ENCODE peak calls at places on chromosomes 7 and 10, in ten cellular contexts. B is fibroblast of lung, Z is gastrocnemius medialis, U is epithelial cell of esophagus, C is IMR-90, L is GM23338, M is WERI-Rb-1, Q is HL-60, R is cardiac muscle cell, W is ascending aorta. O is an unnamed sample.

GRCh38 chr7:143284591-143285453 is at the start of gene TMEM139:
- DNase-seq in C (no peak), L (peak), B (no peak), Z (no peak), U (peak), R (peak), M (no peak), Q (no peak), W (no peak), O (no peak)

GRCh38 chr7:668139-668871 is 58.2 kb upstream of the DNAAF5 start:
- DNase-seq in B (peak), Z (no peak), Q (no peak), R (no peak), W (no peak), U (no peak), M (no peak), L (no peak), C (peak), O (peak)

GRCh38 chr7:75639071-75639892 is 99.5 kb downstream of the HIP1 start:
- DNase-seq in B (peak), W (no peak), Z (no peak), Q (no peak), R (peak), M (peak), L (peak), U (peak), C (peak), O (peak)

GRCh38 chr10:60140681-60141632 is 234.6 kb upstream of the CCDC6 start:
- DNase-seq in R (peak), M (no peak), W (no peak), L (peak), Q (no peak), Z (peak), B (peak), C (peak), U (peak), O (peak)

GRCh38 chr10:130040817-130041330 is 69.8 kb downstream of the C10orf143 start:
- DNase-seq in C (no peak), B (no peak), Q (no peak), M (no peak), R (no peak), L (no peak), U (no peak), W (no peak), Z (no peak), O (no peak)

GRCh38 chr7:1567893-1568292 is 1.9 kb downstream of the PSMG3 start:
- DNase-seq in U (peak), W (no peak), M (no peak), B (peak), Z (peak), C (peak), L (no peak), R (no peak), Q (no peak), O (no peak)

GRCh38 chr7:20862554-20862953 is 75.9 kb upstream of the SP8 start:
- DNase-seq in R (no peak), Z (no peak), U (no peak), W (no peak), B (no peak), Q (no peak), L (no peak), C (no peak), M (no peak), O (no peak)

GRCh38 chr10:18254086-18254485 is 113.9 kb downstream of the CACNB2 start:
- DNase-seq in U (no peak), C (peak), L (no peak), M (no peak), Z (no peak), Q (no peak), B (peak), W (no peak), R (no peak), O (no peak)

GRCh38 chr10:97612386-97612785 is 20.9 kb downstream of the MORN4 start:
- DNase-seq in M (peak), W (no peak), L (peak), Z (no peak), B (peak), U (peak), C (peak), Q (peak), R (peak), O (peak)

GRCh38 chr10:77744249-77744648 is 106.6 kb upstream of the KCNMA1 start:
- DNase-seq in B (no peak), W (no peak), M (no peak), C (no peak), L (no peak), U (peak), Q (no peak), Z (no peak), R (no peak), O (no peak)

GRCh38 chr7:112433289-112433688 is 17.0 kb upstream of the IFRD1 start:
- DNase-seq in U (peak), B (no peak), R (no peak), M (no peak), W (no peak), Z (no peak), L (no peak), C (no peak), Q (no peak), O (no peak)

GRCh38 chr7:109821156-109821555 is 1251.5 kb downstream of the DNAJB9 start:
- DNase-seq in R (no peak), B (no peak), Q (no peak), W (no peak), M (no peak), U (no peak), C (no peak), L (no peak), Z (no peak), O (no peak)

GRCh38 chr7:138755331-138755747 is 42.5 kb upstream of the TMEM213 start:
- DNase-seq in L (peak), M (no peak), B (no peak), Z (no peak), C (no peak), Q (no peak), W (no peak), R (peak), U (peak), O (peak)

GRCh38 chr7:143938522-143939243 is 3.6 kb downstream of the OR2F2 start:
- DNase-seq in R (no peak), W (no peak), L (no peak), M (no peak), C (no peak), Z (no peak), B (no peak), Q (no peak), U (no peak), O (no peak)

GRCh38 chr7:57449904-57450303 is at the start of gene ZNF716:
- DNase-seq in W (no peak), R (no peak), M (no peak), U (no peak), Z (no peak), B (no peak), L (no peak), C (no peak), Q (no peak), O (no peak)
- H3K4me3 ChIP-seq in W (no peak), R (no peak), M (no peak), U (no peak), Z (no peak), B (no peak), L (no peak), C (no peak), Q (no peak), O (no peak)

GRCh38 chr7:133433165-133433812 is 180.4 kb downstream of the EXOC4 start:
- DNase-seq in B (no peak), R (no peak), W (no peak), L (no peak), C (no peak), U (no peak), Q (no peak), Z (no peak), M (no peak), O (no peak)

GRCh38 chr7:133431134-133431711 is 178.3 kb downstream of the EXOC4 start:
- DNase-seq in B (no peak), M (no peak), U (peak), Z (no peak), L (no peak), W (no peak), C (no peak), R (no peak), Q (no peak), O (no peak)

GRCh38 chr7:133436014-133436428 is 183.1 kb downstream of the EXOC4 start:
- DNase-seq in B (peak), U (peak), C (peak), Q (no peak), W (no peak), Z (no peak), L (no peak), M (no peak), R (no peak), O (peak)

GRCh38 chr7:133437544-133437943 is 184.7 kb downstream of the EXOC4 start:
- DNase-seq in W (no peak), Q (no peak), U (no peak), C (no peak), L (no peak), R (peak), M (no peak), B (no peak), Z (no peak), O (no peak)

GRCh38 chr7:133434246-133434865 is 181.5 kb downstream of the EXOC4 start:
- DNase-seq in Q (peak), C (peak), W (no peak), Z (no peak), L (peak), U (peak), M (no peak), B (peak), R (no peak), O (peak)
- TF ChIP-seq CTCF in Q (peak), C (peak), W (peak), Z (peak), L (peak), U (peak), M (peak), B (peak), R (peak), O (peak)

DNA sequence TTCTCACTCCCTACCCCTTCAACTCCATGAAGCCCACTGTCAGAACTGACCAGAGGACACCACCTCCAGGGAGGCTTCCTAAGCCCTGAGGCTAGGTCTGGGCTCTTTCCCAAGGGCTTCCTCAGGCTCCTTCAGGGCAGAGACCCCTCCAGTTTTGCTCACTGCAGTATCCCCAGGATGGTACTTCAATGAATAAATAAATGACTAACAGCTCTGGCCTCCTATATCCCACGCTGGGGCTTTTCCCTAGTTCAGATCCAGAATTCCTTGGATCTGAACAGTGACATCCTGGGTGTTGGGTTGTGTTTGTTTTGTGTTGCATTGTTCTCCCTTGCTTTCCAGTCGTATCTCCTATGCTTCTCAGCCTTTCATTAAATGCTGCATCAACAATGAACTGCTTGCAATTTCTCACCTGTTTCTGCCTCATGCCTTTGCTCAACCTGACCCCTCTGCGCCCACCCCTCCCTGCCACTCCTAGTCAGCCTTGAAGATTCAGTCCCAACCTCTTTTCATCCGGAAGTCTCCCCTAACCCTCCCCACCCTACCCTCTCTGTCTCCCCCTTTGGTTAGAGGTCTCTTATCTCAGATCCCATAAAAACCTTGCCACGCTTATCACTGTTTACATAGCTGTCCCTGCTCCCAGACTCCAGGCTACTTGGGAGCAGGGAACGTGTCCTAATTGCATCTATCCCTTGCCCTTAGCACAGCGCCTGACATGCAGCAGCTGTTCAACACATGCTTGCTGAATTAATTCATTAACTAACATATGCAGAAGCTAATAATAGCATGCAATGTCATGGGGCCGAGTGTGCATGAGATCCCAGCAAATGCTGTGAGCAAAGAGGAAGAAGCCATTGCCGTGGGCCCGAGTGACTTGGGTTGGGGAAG is 41.7 kb downstream of the PPP1R3C start:
- DNase-seq in R (peak), L (no peak), U (peak), W (no peak), Z (peak), M (no peak), C (peak), Q (no peak), B (peak), O (peak)
- H3K4me3 ChIP-seq in R (no peak), L (no peak), U (no peak), W (no peak), Z (no peak), M (no peak), C (no peak), Q (no peak), B (no peak), O (no peak)

GRCh38 chr10:114436941-114437340 is 32.6 kb upstream of the AFAP1L2 start:
- DNase-seq in Q (no peak), W (no peak), M (no peak), R (no peak), B (no peak), Z (no peak), C (no peak), U (no peak), L (no peak), O (no peak)

GRCh38 chr10:114432704-114433103 is 28.4 kb upstream of the AFAP1L2 start:
- DNase-seq in U (no peak), Q (no peak), W (no peak), L (no peak), C (peak), B (peak), R (no peak), Z (no peak), M (no peak), O (peak)

GRCh38 chr10:114442115-114442630 is 37.9 kb upstream of the AFAP1L2 start:
- DNase-seq in R (no peak), L (no peak), W (no peak), U (no peak), B (no peak), Q (no peak), Z (no peak), C (no peak), M (no peak), O (no peak)

GRCh38 chr10:114441107-114441506 is 36.8 kb upstream of the AFAP1L2 start:
- DNase-seq in W (no peak), L (no peak), C (no peak), U (no peak), M (no peak), R (no peak), B (no peak), Z (no peak), Q (no peak), O (no peak)

GRCh38 chr10:114437456-114438292 is 33.4 kb upstream of the AFAP1L2 start:
- DNase-seq in W (no peak), Z (no peak), U (peak), B (peak), C (peak), M (no peak), R (no peak), L (peak), Q (no peak), O (peak)
- TF ChIP-seq CTCF in W (peak), Z (peak), U (peak), B (peak), C (peak), M (peak), R (peak), L (peak), Q (no peak), O (peak)

DNA sequence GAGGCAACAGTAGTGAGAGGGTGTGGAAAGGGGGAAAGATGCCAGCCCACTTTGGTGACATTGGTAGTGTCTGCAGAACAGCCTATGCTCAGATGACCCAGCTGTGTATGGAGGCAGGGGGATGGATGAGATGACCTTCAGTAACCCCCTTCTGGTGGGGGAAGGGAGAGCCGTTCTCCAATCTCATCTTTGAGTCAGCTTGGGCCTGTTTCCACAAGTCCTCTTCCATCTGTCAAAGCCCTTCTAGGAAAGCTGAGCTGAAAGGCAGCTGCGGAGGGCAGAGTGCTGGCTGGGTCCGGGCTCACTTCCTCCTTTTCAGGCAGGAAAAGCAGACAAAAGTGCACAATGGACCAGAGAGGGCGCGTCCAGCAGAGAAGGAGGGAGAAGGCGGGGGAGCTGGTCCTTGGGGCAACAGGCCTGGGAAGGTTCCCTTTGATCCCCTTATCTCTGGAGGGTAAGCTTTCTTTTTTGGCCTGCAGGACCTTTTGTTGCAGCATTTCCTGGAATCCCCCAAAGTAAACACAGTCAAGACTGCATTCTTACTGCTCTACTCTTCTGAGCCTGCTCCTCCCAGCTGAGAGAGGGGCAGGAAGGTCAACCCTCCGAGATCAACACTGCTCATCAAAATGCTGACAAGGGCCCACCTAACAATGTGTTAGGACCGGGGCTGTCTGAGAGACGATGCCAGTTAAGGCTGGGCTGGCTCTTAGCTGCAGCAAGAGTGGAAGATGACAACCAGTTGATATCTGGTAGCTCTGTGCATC is 1.2 kb upstream of the LRMDA start:
- DNase-seq in U (peak), Z (peak), L (peak), M (peak), B (no peak), Q (peak), C (no peak), R (no peak), W (no peak), O (peak)
- H3K4me3 ChIP-seq in U (no peak), Z (no peak), L (peak), M (no peak), B (no peak), Q (no peak), C (no peak), R (no peak), W (peak), O (no peak)

DNA sequence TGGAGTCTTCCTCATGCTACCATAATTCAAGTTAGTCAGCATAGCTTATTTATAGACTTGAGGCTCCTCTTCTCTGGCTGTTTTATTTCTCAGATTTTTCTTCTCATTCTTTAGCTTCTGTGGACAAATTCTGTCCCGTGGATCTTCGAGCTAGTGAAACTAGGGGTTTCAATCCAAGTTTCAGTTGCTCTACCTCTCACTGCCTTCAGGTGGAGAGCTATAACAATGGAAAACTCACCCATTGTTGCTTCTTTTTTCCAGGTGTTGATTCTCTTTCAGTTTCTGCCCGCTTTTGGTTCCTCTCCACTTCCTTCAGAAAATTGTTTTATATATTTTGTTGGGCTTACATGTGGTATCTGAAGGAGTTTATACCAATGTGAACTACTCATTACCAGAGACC is 266.0 kb downstream of the TCF7L2 start:
- DNase-seq in L (peak), M (no peak), Q (no peak), B (no peak), U (peak), Z (no peak), W (no peak), R (no peak), C (no peak), O (no peak)
- TF ChIP-seq CTCF in L (peak), M (peak), Q (no peak), B (peak), U (peak), Z (no peak), W (no peak), R (no peak), C (no peak), O (no peak)

GRCh38 chr10:74178042-74178791 is 27.2 kb downstream of the ADK start:
- DNase-seq in U (no peak), M (no peak), R (no peak), Q (no peak), L (no peak), C (no peak), W (no peak), Z (no peak), B (no peak), O (no peak)
- H3K4me3 ChIP-seq in U (peak), M (no peak), R (no peak), Q (peak), L (no peak), C (no peak), W (no peak), Z (no peak), B (no peak), O (no peak)

GRCh38 chr10:68238371-68238770 is 6.5 kb upstream of the ATOH7 start:
- DNase-seq in Z (no peak), U (no peak), W (no peak), C (no peak), R (no peak), L (no peak), B (no peak), Q (no peak), M (no peak), O (no peak)
- TF ChIP-seq CTCF in Z (no peak), U (no peak), W (no peak), C (no peak), R (no peak), L (no peak), B (no peak), Q (no peak), M (no peak), O (no peak)

GRCh38 chr10:111078505-111079185 is 1.8 kb downstream of the ADRA2A start:
- DNase-seq in W (no peak), M (no peak), Q (no peak), R (no peak), Z (no peak), B (no peak), L (peak), C (no peak), U (no peak), O (no peak)
- H3K4me3 ChIP-seq in W (no peak), M (no peak), Q (no peak), R (no peak), Z (no peak), B (no peak), L (peak), C (no peak), U (no peak), O (no peak)

O was measured in fibroblast of pulmonary artery.